ENCODE peak calls at places on chromosomes 4 and X, in five cellular contexts. L is upper lobe of right lung, Y is A549, F is brain microvascular endothelial cell, E is right atrium auricular region. W is an unnamed sample.

GRCh38 chr4:113747949-113748348 is 13.6 kb downstream of the CAMK2D start:
- DNase-seq in L (no peak), Y (no peak), F (no peak), E (no peak), W (no peak)

GRCh38 chr4:98716796-98717195 is 58.4 kb upstream of the TSPAN5 start:
- DNase-seq in L (no peak), Y (no peak), F (no peak), E (no peak), W (no peak)

GRCh38 chrX:54452920-54453319 is 12.7 kb downstream of the TSR2 start:
- DNase-seq in L (no peak), Y (peak), F (peak), E (no peak), W (peak)

GRCh38 chr4:98482847-98483806 is 175.3 kb downstream of the TSPAN5 start:
- DNase-seq in L (no peak), Y (peak), F (peak), E (no peak), W (no peak)

GRCh38 chr4:3321295-3321889 is 28.6 kb downstream of the RGS12 start:
- DNase-seq in L (peak), Y (no peak), F (no peak), E (peak), W (no peak)

GRCh38 chr4:180768610-180769009 is 1474.6 kb upstream of the TENM3 start:
- DNase-seq in L (no peak), Y (no peak), F (no peak), E (no peak), W (no peak)

GRCh38 chr4:25859429-25860148 is 3.2 kb downstream of the SEL1L3 start:
- DNase-seq in L (no peak), Y (no peak), F (no peak), E (no peak), W (peak)

GRCh38 chrX:154378059-154378798 is 866 bp upstream of the EMD start:
- DNase-seq in L (peak), Y (peak), F (no peak), E (no peak), W (peak)

GRCh38 chr4:40309250-40309774 is 25.8 kb upstream of the CHRNA9 start:
- DNase-seq in L (peak), Y (peak), F (peak), E (peak), W (peak)
- H3K27ac ChIP-seq in L (no peak), Y (peak), F (no peak), E (no peak), W (no peak)

GRCh38 chr4:7109169-7109568 is 41.3 kb upstream of the GRPEL1 start:
- DNase-seq in L (peak), Y (no peak), F (no peak), E (no peak), W (no peak)

GRCh38 chr4:7107166-7107905 is 39.5 kb upstream of the GRPEL1 start:
- DNase-seq in L (peak), Y (no peak), F (no peak), E (no peak), W (no peak)

GRCh38 chr4:7108660-7109059 is 40.8 kb upstream of the GRPEL1 start:
- DNase-seq in L (peak), Y (no peak), F (no peak), E (no peak), W (no peak)

GRCh38 chr4:7110546-7110945 is 42.7 kb upstream of the GRPEL1 start:
- DNase-seq in L (peak), Y (no peak), F (no peak), E (no peak), W (no peak)

GRCh38 chr4:7108046-7108625 is 40.3 kb upstream of the GRPEL1 start:
- DNase-seq in L (peak), Y (no peak), F (no peak), E (no peak), W (no peak)
- H3K4me3 ChIP-seq in L (no peak), Y (no peak), F (no peak), E (no peak), W (no peak)

GRCh38 chrX:9897761-9898161 is 69.4 kb upstream of the CLDN34 start:
- DNase-seq in L (no peak), Y (no peak), F (peak), E (no peak), W (peak)

GRCh38 chrX:9905288-9905687 is 61.9 kb upstream of the CLDN34 start:
- DNase-seq in L (no peak), Y (no peak), F (peak), E (no peak), W (no peak)

GRCh38 chrX:9902651-9903050 is 64.5 kb upstream of the CLDN34 start:
- DNase-seq in L (no peak), Y (no peak), F (no peak), E (no peak), W (no peak)

GRCh38 chrX:9895225-9895912 is 71.8 kb upstream of the CLDN34 start:
- DNase-seq in L (no peak), Y (no peak), F (no peak), E (no peak), W (no peak)

DNA sequence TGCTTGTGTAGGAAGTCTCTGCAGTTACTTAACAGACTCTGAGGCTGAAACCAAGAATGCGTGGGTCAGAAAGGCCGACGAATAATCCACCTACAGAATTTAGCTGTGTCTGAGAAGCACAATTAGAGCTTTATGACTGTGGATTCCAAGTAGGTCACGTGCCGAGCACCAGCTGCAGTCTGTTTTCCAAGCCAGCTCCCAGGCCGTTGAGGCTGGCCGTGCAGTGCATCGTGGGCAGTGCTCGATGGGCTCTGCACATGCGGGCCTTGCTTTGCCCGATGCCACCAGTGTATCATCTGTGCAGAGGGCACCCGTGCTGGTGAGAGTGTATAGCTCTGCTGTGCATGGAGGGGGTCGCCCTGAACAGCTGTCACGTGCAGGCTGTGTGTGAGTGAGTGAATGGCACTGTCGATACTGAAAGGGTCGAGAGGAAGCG is 67.5 kb upstream of the CLDN34 start:
- DNase-seq in L (no peak), Y (no peak), F (peak), E (no peak), W (peak)
- H3K27ac ChIP-seq in L (no peak), Y (no peak), F (peak), E (no peak), W (no peak)

DNA sequence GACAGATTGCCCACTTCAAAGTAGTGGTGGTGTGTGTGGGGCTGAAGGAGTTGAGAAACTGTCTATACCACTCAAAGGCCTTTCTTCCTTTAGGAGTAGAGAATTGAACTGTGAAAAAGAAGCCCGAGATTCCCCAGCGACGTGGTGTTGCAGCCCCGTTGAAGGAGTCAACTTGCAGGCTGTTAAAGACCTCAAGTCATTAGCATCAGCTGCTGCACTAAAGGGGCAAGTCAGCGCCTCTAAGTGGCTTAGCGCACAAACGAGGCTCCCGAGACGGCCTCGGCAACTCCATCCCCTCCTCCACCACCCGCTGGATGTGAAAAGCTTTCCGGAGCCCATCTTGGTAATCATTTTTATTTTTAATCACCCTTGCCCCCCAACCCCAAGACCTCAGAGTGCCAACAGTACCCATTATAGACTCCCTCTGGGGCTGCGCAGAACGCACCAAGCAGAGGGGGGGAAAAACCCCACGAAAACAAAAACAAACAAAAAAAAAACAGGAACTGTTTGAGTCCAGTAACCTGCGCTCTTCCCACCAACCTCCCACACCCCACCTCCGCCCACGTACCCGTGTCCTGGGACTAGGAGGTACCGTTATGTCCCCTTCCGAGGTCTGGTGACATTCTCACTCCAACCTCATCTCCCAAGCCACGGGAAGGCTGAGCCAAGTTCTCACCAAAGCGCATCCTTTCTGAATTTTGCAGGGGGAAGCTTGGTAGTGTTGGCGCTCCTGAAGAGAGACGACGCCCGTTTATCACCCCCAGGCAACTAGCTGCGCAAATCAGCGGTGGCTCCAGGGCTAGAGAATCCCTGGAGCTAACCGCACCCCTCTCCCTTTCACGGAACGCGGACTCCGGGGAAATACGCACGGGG is 808 bp upstream of the PRDM8 start:
- DNase-seq in L (no peak), Y (no peak), F (no peak), E (no peak), W (no peak)
- H3K4me3 ChIP-seq in L (no peak), Y (no peak), F (peak), E (peak), W (peak)

GRCh38 chr4:53935780-53936179 is 128.6 kb downstream of the CHIC2 start:
- DNase-seq in L (no peak), Y (no peak), F (peak), E (no peak), W (no peak)
- H3K27ac ChIP-seq in L (no peak), Y (no peak), F (no peak), E (no peak), W (no peak)

DNA sequence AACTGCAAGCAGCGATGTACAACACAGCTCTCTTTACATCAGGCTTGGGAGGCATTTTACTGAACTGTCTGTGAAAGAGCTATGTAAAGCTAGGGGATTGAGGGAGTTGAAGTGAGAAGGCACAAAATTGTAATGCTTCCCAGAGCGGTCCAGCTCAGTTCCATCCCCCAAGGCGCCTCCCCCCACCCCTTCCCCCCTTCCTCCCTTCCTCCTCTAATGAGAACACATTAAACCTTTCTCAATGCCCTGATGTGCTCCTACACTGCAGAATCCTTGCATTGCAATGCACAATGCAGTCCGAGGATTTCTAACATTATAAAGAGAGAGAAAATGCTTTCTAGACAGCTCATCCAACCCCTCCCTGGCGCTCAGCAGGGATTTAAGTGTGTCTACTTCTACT is 73.9 kb downstream of the CXXC4 start:
- DNase-seq in L (no peak), Y (no peak), F (no peak), E (no peak), W (peak)
- H3K4me3 ChIP-seq in L (no peak), Y (no peak), F (no peak), E (no peak), W (peak)

W was measured in SJCRH30.